ENCODE peak calls at places on chromosomes 6 and 20, in four cellular contexts. C, W, P and Z are unnamed samples.

GRCh38 chr20:44326391-44327159 is 10.3 kb upstream of the R3HDML start:
- DNase-seq in C (no peak), W (peak; percentile 40), P (no peak), Z (no peak)

GRCh38 chr20:7799872-7800271 is 140.4 kb downstream of the HAO1 start:
- DNase-seq in C (no peak), W (no peak), P (no peak), Z (no peak)

GRCh38 chr20:10651227-10651990 is 22.4 kb downstream of the JAG1 start:
- DNase-seq in C (no peak), W (no peak), P (no peak), Z (no peak)

GRCh38 chr6:40485300-40485699 is 101.9 kb downstream of the LRFN2 start:
- DNase-seq in C (no peak), W (no peak), P (no peak), Z (no peak)

GRCh38 chr6:148525453-148525852 is 182.8 kb downstream of the SASH1 start:
- DNase-seq in C (no peak), W (no peak), P (no peak), Z (no peak)

GRCh38 chr6:22064558-22064957 is 232.3 kb downstream of the PRL start:
- DNase-seq in C (no peak), W (no peak), P (no peak), Z (no peak)

GRCh38 chr6:2828629-2829028 is 13.0 kb downstream of the SERPINB1 start:
- DNase-seq in C (no peak), W (no peak), P (no peak), Z (no peak)

GRCh38 chr6:150005761-150006651 is 19.3 kb downstream of the RAET1L start:
- DNase-seq in C (no peak), W (no peak), P (no peak), Z (no peak)

GRCh38 chr6:43170452-43171283 is at the start of gene SRF:
- DNase-seq in C (peak; percentile 98), W (peak; percentile 96), P (peak; percentile 89), Z (peak; percentile 94)

GRCh38 chr6:73234732-73235131 is 9.4 kb upstream of the KHDC1L start:
- DNase-seq in C (no peak), W (no peak), P (no peak), Z (no peak)

GRCh38 chr20:50267866-50268219 is 77.2 kb downstream of the CEBPB start:
- DNase-seq in C (no peak), W (no peak), P (no peak), Z (no peak)

GRCh38 chr20:47262365-47263013 is 94.0 kb downstream of the ZMYND8 start:
- DNase-seq in C (no peak), W (no peak), P (no peak), Z (no peak)

GRCh38 chr20:58592076-58592695 is 58.9 kb upstream of the STX16 start:
- DNase-seq in C (no peak), W (no peak), P (no peak), Z (no peak)

GRCh38 chr6:119138906-119139541 is 60.6 kb upstream of the FAM184A start:
- DNase-seq in C (no peak), W (no peak), P (no peak), Z (no peak)

GRCh38 chr6:14520029-14520428 is 402.5 kb downstream of the CD83 start:
- DNase-seq in C (no peak), W (no peak), P (no peak), Z (no peak)